ENCODE peak calls at places on chromosome 14, in ten cellular contexts. R is EH; V is NCI-H1092; M is activated gamma-delta T cell treated with Interleukin-2 at 50 U/mL for 16 hours; I is HT-29; E is stimulated activated CD4-positive, alpha-beta T cell treated with anti-CD3 and anti-CD28 coated beads, Interleukin-12 subunit alpha, Interleukin-12 subunit beta, amount 100 ng/mL, for 4 hours; G is GM20000; W is CD4-positive, alpha-beta T cell; Q is NCI-H2081; F is renal cortical epithelial cell. Z is an unnamed sample.

GRCh38 chr14:53882684-53883083 is 73.9 kb downstream of the BMP4 start:
- DNase-seq in Q (no peak), V (no peak), M (no peak), G (peak; percentile 30), F (no peak), R (no peak), E (no peak), I (peak; percentile 48), W (no peak), Z (no peak)

GRCh38 chr14:99758121-99758871 is 34.9 kb upstream of the EML1 start:
- DNase-seq in F (peak; percentile 90), I (no peak), G (no peak), W (no peak), R (peak; percentile 98), Q (no peak), V (no peak), M (no peak), E (no peak), Z (peak; percentile 96)

GRCh38 chr14:68111733-68112270 is 292.2 kb downstream of the RAD51B start:
- DNase-seq in W (no peak), I (no peak), F (peak; percentile 74), G (no peak), E (no peak), M (no peak), V (peak; percentile 82), Q (peak; percentile 92), R (no peak), Z (no peak)

GRCh38 chr14:55518391-55518790 is 61.6 kb upstream of the KTN1 start:
- DNase-seq in R (peak; percentile 41), E (no peak), I (no peak), M (no peak), G (no peak), V (no peak), W (no peak), Q (no peak), F (no peak), Z (no peak)

GRCh38 chr14:50312734-50313054 is 570 bp downstream of the DMAC2L start:
- DNase-seq in G (no peak), V (no peak), R (no peak), E (no peak), I (no peak), F (no peak), M (no peak), Q (peak; percentile 75), W (no peak), Z (no peak)

GRCh38 chr14:103733651-103734050 is 18.0 kb downstream of the ZFYVE21 start:
- DNase-seq in E (no peak), W (no peak), R (peak; percentile 51), M (no peak), V (no peak), I (no peak), Q (no peak), F (peak; percentile 47), G (no peak), Z (no peak)

GRCh38 chr14:99062772-99063418 is 209.1 kb downstream of the BCL11B start:
- DNase-seq in R (no peak), Q (no peak), W (no peak), E (no peak), F (no peak), M (no peak), V (no peak), G (no peak), I (no peak), Z (no peak)

GRCh38 chr14:67571991-67572323 is 28.1 kb downstream of the PIGH start:
- DNase-seq in F (peak; percentile 11), V (no peak), E (no peak), W (no peak), M (no peak), I (no peak), G (no peak), R (no peak), Q (no peak), Z (no peak)

GRCh38 chr14:92287987-92288386 is 35.0 kb upstream of the SLC24A4 start:
- DNase-seq in W (no peak), Q (no peak), M (no peak), V (no peak), I (peak; percentile 18), G (no peak), R (no peak), E (no peak), F (no peak), Z (no peak)

GRCh38 chr14:55099741-55100140 is 29.3 kb upstream of the LGALS3 start:
- DNase-seq in I (no peak), R (no peak), W (no peak), G (no peak), F (no peak), M (no peak), E (no peak), Q (no peak), V (no peak), Z (peak; percentile 89)

GRCh38 chr14:47626151-47627035 is 49.0 kb downstream of the MDGA2 start:
- DNase-seq in M (no peak), E (no peak), G (no peak), I (no peak), V (no peak), R (no peak), W (no peak), F (no peak), Q (peak; percentile 81), Z (no peak)

GRCh38 chr14:23071975-23072539 is 14.7 kb upstream of the CDH24 start:
- DNase-seq in Q (no peak), E (no peak), G (no peak), F (peak; percentile 23), R (peak; percentile 33), I (peak; percentile 59), V (no peak), W (no peak), M (no peak), Z (no peak)

GRCh38 chr14:51167587-51168219 is 72.3 kb upstream of the TMX1 start:
- DNase-seq in W (no peak), M (no peak), Q (no peak), R (peak; percentile 40), G (no peak), E (no peak), F (peak; percentile 61), V (no peak), I (no peak), Z (peak; percentile 70)

GRCh38 chr14:76741074-76741473 is 20.2 kb upstream of the VASH1 start:
- DNase-seq in E (no peak), Q (no peak), W (no peak), G (no peak), M (no peak), V (no peak), F (no peak), R (no peak), I (no peak), Z (no peak)

GRCh38 chr14:32620303-32620702 is 291.2 kb downstream of the AKAP6 start:
- DNase-seq in F (no peak), G (no peak), Q (no peak), W (no peak), R (peak; percentile 70), V (no peak), M (no peak), I (no peak), E (no peak), Z (peak; percentile 55)

GRCh38 chr14:58662759-58663158 is 25.0 kb downstream of the DACT1 start:
- DNase-seq in Q (no peak), E (no peak), M (no peak), V (no peak), R (no peak), I (no peak), W (no peak), F (no peak), G (no peak), Z (no peak)

GRCh38 chr14:76742961-76743360 is 18.3 kb upstream of the VASH1 start:
- DNase-seq in Q (no peak), E (no peak), V (no peak), F (no peak), I (no peak), M (no peak), G (no peak), R (no peak), W (no peak), Z (no peak)